ENCODE peak calls at places on chromosome 10, in seven cellular contexts. C is A549, Q is WTC11, K is K562, X is H1, A is HepG2, L is SK-N-SH. W is an unnamed sample.

GRCh38 chr10:84026821-84027257 is 112.5 kb upstream of the GHITM start:
- DNase-seq in C (peak; percentile 14), Q (peak; percentile 50), K (peak; percentile 56), X (no peak), A (peak; percentile 10), L (peak; percentile 35), W (peak; percentile 1)

GRCh38 chr10:132961420-132961803 is 19.0 kb upstream of the CFAP46 start:
- DNase-seq in C (no peak), Q (no peak), K (no peak), X (no peak), A (no peak), L (peak; percentile 27), W (no peak)

GRCh38 chr10:29370612-29371092 is 81.8 kb downstream of the LYZL1 start:
- DNase-seq in C (no peak), Q (no peak), K (no peak), X (no peak), A (no peak), L (peak; percentile 73), W (no peak)

GRCh38 chr10:3761111-3761686 is 23.8 kb downstream of the KLF6 start:
- DNase-seq in C (no peak), Q (no peak), K (no peak), X (no peak), A (no peak), L (no peak), W (peak; percentile 29)

GRCh38 chr10:71981024-71981867 is 17.1 kb downstream of the CHST3 start:
- DNase-seq in C (no peak), Q (no peak), K (no peak), X (no peak), A (peak; percentile 90), L (peak; percentile 47), W (no peak)

GRCh38 chr10:78203915-78204818 is 170.5 kb downstream of the RPS24 start:
- DNase-seq in C (peak; percentile 34), Q (no peak), K (no peak), X (no peak), A (peak; percentile 33), L (peak; percentile 87), W (no peak)

GRCh38 chr10:59212399-59212798 is 36.0 kb downstream of the PHYHIPL start:
- DNase-seq in C (no peak), Q (no peak), K (no peak), X (no peak), A (no peak), L (no peak), W (no peak)

GRCh38 chr10:14131261-14131960 is 199.3 kb downstream of the FRMD4A start:
- DNase-seq in C (no peak), Q (no peak), K (peak; percentile 10), X (no peak), A (no peak), L (no peak), W (no peak)

GRCh38 chr10:97633921-97634320 is 621 bp upstream of the MORN4 start:
- DNase-seq in C (peak; percentile 58), Q (no peak), K (no peak), X (no peak), A (peak; percentile 7), L (no peak), W (no peak)

GRCh38 chr10:77611670-77612069 is 25.9 kb downstream of the KCNMA1 start:
- DNase-seq in C (no peak), Q (no peak), K (no peak), X (no peak), A (no peak), L (no peak), W (no peak)

GRCh38 chr10:79435271-79436065 is 10.0 kb downstream of the ZCCHC24 start:
- DNase-seq in C (no peak), Q (no peak), K (no peak), X (no peak), A (no peak), L (no peak), W (peak; percentile 28)
- TF ChIP-seq USF2 in C (no peak), Q (no peak), K (no peak), X (no peak), A (no peak), L (no peak), W (no peak)

GRCh38 chr10:22927661-22928403 is at the start of gene ARMC3:
- DNase-seq in C (peak; percentile 63), Q (peak; percentile 92), K (peak; percentile 61), X (peak; percentile 41), A (peak; percentile 41), L (peak; percentile 82), W (no peak)
- TF ChIP-seq USF2 in C (peak; percentile 25), Q (peak; percentile 8), K (no peak), X (no peak), A (no peak), L (no peak), W (no peak)

DNA sequence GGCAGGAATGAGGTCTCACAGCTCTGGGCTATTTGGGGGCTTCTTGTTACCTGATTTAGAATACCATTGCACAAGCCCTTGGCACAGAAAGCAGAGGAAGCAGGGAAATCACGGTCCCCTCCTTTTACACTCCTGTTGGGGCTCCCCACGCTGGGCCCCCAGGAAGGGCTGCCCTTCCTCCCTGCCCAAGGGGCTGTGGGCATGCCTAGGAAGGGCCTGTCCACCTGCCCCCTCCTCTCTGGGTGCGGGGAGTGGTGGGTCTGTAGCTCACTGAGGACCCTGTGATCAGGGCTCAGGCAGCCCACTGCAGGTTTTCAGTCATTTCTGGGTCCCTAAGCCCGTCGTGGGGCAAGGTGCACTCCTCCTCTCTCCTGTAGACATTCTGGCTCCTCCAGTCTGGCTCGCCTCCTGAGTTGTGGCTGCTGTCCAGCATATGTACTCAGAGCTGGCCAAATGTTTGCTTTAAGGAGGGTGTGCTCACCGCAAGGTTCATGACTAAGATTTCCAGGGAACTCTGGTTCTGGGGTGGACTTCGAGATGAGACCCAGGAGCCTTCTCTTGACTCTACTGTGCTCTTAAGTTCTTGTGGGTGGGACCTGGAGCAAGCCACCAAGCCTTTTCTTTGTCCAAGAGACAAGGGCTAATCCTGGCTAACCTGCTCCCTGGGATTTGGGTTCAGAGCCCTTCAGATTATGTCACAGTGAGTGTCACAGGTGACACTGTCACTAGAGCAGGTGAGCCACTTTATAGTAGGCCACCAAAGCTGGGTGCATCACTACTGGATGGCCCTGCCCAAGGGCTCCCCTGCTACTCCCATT is 56.0 kb downstream of the TACR2 start:
- DNase-seq in C (peak; percentile 83), Q (no peak), K (no peak), X (no peak), A (no peak), L (no peak), W (peak; percentile 93)
- TF ChIP-seq USF2 in C (no peak), Q (no peak), K (no peak), X (no peak), A (no peak), L (no peak), W (no peak)

GRCh38 chr10:119761106-119761505 is 35.3 kb downstream of the INPP5F start:
- DNase-seq in C (no peak), Q (no peak), K (no peak), X (no peak), A (no peak), L (no peak), W (peak; percentile 94)
- TF ChIP-seq USF2 in C (no peak), Q (no peak), K (no peak), X (no peak), A (no peak), L (no peak), W (no peak)

GRCh38 chr10:79342811-79343541 is 4.3 kb upstream of the PPIF start:
- DNase-seq in C (no peak), Q (no peak), K (peak; percentile 67), X (no peak), A (no peak), L (no peak), W (peak; percentile 29)
- TF ChIP-seq USF2 in C (no peak), Q (no peak), K (no peak), X (no peak), A (no peak), L (no peak), W (no peak)

GRCh38 chr10:100810835-100811116 is 65.4 kb downstream of the PAX2 start:
- DNase-seq in C (no peak), Q (no peak), K (no peak), X (no peak), A (no peak), L (no peak), W (no peak)

GRCh38 chr10:100808851-100809250 is 63.5 kb downstream of the PAX2 start:
- DNase-seq in C (no peak), Q (no peak), K (no peak), X (no peak), A (no peak), L (no peak), W (no peak)

GRCh38 chr10:100811261-100811660 is 65.9 kb downstream of the PAX2 start:
- DNase-seq in C (no peak), Q (no peak), K (no peak), X (no peak), A (no peak), L (no peak), W (no peak)

GRCh38 chr10:100811752-100812750 is 66.7 kb downstream of the PAX2 start:
- DNase-seq in C (no peak), Q (no peak), K (no peak), X (no peak), A (no peak), L (no peak), W (no peak)

DNA sequence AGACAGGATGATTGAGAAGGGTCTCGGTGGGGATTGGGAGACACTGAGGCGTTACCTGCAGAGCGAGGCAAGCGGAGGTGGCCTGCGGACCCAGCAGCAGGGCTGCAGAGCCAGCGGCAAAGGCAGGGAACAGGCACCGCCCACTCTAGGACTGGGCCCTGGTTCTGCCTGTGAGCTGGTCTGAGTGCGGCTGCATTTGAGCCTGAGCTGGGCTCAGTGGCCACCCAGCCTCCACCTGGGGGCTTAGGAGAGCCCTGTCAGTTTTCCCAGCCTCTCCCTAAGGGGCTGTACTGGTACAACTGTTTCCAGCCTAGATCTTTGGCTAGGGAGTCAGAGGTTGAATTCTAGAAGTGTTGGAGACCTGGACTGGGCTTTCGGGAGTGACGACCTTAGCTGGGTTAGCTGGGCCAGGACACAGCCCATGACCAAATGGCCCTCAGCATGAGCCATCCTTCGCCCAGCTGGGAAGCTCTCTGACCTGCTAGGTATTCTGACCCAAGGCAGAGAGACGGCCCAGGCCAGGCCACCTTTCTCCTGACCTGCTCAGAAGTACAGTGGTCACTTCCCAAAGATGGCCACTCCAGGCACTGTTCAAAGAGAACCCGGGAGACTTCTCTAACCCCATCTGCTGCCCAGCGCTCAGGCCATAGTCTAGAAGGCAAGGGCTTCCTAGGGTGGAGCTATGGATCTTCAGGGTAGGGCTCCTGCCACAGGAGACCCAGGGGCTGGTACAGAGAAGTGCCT is 64.9 kb downstream of the PAX2 start:
- DNase-seq in C (no peak), Q (no peak), K (no peak), X (no peak), A (no peak), L (no peak), W (no peak)
- TF ChIP-seq USF2 in C (no peak), Q (no peak), K (no peak), X (no peak), A (no peak), L (no peak), W (no peak)

GRCh38 chr10:89042547-89042946 is 51.9 kb downstream of the FAS start:
- DNase-seq in C (no peak), Q (no peak), K (no peak), X (no peak), A (no peak), L (no peak), W (no peak)
- TF ChIP-seq USF2 in C (no peak), Q (no peak), K (no peak), X (no peak), A (no peak), L (no peak), W (no peak)

GRCh38 chr10:22997102-22997501 is 69.2 kb downstream of the ARMC3 start:
- DNase-seq in C (peak; percentile 38), Q (peak; percentile 41), K (no peak), X (peak; percentile 44), A (no peak), L (peak; percentile 24), W (peak; percentile 15)
- TF ChIP-seq USF2 in C (no peak), Q (no peak), K (no peak), X (no peak), A (no peak), L (no peak), W (no peak)

GRCh38 chr10:26665080-26666048 is 32.1 kb upstream of the PDSS1 start:
- DNase-seq in C (no peak), Q (no peak), K (peak; percentile 61), X (no peak), A (no peak), L (no peak), W (no peak)
- TF ChIP-seq USF2 in C (no peak), Q (no peak), K (no peak), X (no peak), A (no peak), L (no peak), W (no peak)